ENCODE peak calls at places on chromosomes 4 and X, in five cellular contexts. W is putamen, H is heart left ventricle, G is NCI-H146, E is SJSA1. O is an unnamed sample.
A peak's percentile ranks its signal among the peaks of the same experiment; 100 is the strongest.

GRCh38 chrX:105460366-105460765 is 239.9 kb upstream of the TEX13A start:
- DNase-seq in H (no peak), W (no peak), E (peak; percentile 8), G (no peak), O (no peak)

GRCh38 chrX:10507876-10508275 is 112.5 kb downstream of the MID1 start:
- DNase-seq in W (no peak), G (no peak), E (peak; percentile 32), H (no peak), O (peak; percentile 16)

GRCh38 chrX:85611926-85612325 is 232.5 kb upstream of the POF1B start:
- DNase-seq in H (no peak), W (no peak), E (peak; percentile 0), G (peak; percentile 15), O (peak; percentile 0)

GRCh38 chrX:21166302-21166982 is 207.8 kb upstream of the CNKSR2 start:
- DNase-seq in G (no peak), E (peak; percentile 65), W (no peak), H (no peak), O (peak; percentile 0)

GRCh38 chrX:68695206-68695845 is 47.9 kb downstream of the STARD8 start:
- DNase-seq in W (no peak), E (no peak), H (no peak), G (no peak), O (no peak)

GRCh38 chr4:24576276-24576675 is 8.1 kb downstream of the DHX15 start:
- DNase-seq in H (no peak), E (no peak), G (no peak), W (no peak), O (no peak)

GRCh38 chr4:10051536-10052135 is 30.3 kb upstream of the SLC2A9 start:
- DNase-seq in G (no peak), W (no peak), E (no peak), H (no peak), O (no peak)

GRCh38 chr4:4852591-4853362 is 6.7 kb upstream of the MSX1 start:
- DNase-seq in H (peak; percentile 56), G (no peak), E (no peak), W (peak; percentile 80), O (peak; percentile 80)

GRCh38 chr4:108165601-108166000 is 3.1 kb downstream of the LEF1 start:
- DNase-seq in E (peak; percentile 76), G (no peak), H (no peak), W (no peak), O (no peak)

GRCh38 chrX:80511969-80512760 is 91.9 kb downstream of the TENT5D start:
- DNase-seq in H (no peak), E (no peak), W (no peak), G (no peak), O (peak; percentile 0)

GRCh38 chrX:150771116-150771515 is 77.9 kb downstream of the MTMR1 start:
- DNase-seq in G (peak; percentile 19), H (no peak), W (no peak), E (no peak), O (no peak)

GRCh38 chr4:113952452-113953029 is 26.9 kb downstream of the ARSJ start:
- DNase-seq in E (peak; percentile 59), W (no peak), H (no peak), G (peak; percentile 37), O (peak; percentile 65)

GRCh38 chr4:7396186-7396585 is 38.5 kb downstream of the PSAPL1 start:
- DNase-seq in H (no peak), E (no peak), G (no peak), W (no peak), O (no peak)

GRCh38 chr4:13528823-13529129 is 15.5 kb downstream of the NKX3-2 start:
- DNase-seq in H (no peak), W (no peak), G (no peak), E (no peak), O (no peak)

GRCh38 chr4:130233377-130234047 is 1137.6 kb downstream of the C4orf33 start:
- DNase-seq in G (no peak), E (no peak), H (no peak), W (no peak), O (peak; percentile 66)

GRCh38 chr4:124952601-124953000 is 240.1 kb upstream of the ANKRD50 start:
- DNase-seq in E (no peak), W (no peak), H (no peak), G (no peak), O (no peak)

GRCh38 chr4:74874785-74875367 is 58.0 kb upstream of the PARM1 start:
- DNase-seq in W (peak; percentile 76), H (no peak), G (peak; percentile 70), E (peak; percentile 24), O (peak; percentile 60)

GRCh38 chr4:137310593-137311490 is 221.5 kb downstream of the PCDH18 start:
- DNase-seq in W (no peak), E (peak; percentile 75), H (no peak), G (no peak), O (peak; percentile 71)

GRCh38 chr4:144575181-144575580 is 70.8 kb upstream of the HHIP start:
- DNase-seq in H (no peak), W (peak; percentile 64), E (no peak), G (no peak), O (no peak)

GRCh38 chr4:2301221-2301642 is 39.3 kb upstream of the MXD4 start:
- DNase-seq in W (no peak), G (no peak), H (peak; percentile 63), E (no peak), O (no peak)